ENCODE peak calls at places on chromosomes 12 and 14, in ten cellular contexts. One of them, this sample, is unnamed.

GRCh38 chr12:8675471-8676083 is 13.0 kb upstream of the MFAP5 start:
- ATAC-seq in effector memory CD8-positive, alpha-beta T cell: no peak
- ATAC-seq in PC-3: no peak
- ATAC-seq in mucosa of descending colon: no peak
- ATAC-seq in left cardiac atrium: no peak
- ATAC-seq in DND-41: no peak
- ATAC-seq in SK-N-SH treated with all-trans-retinoic acid at 6 μM for 48 hours: no peak
- ATAC-seq in CD8-positive, alpha-beta T cell: no peak
- ATAC-seq in natural killer cell: no peak
- ATAC-seq in HepG2: no peak
- ATAC-seq in this sample: no peak

GRCh38 chr12:94873368-94874085 is 130.0 kb downstream of the NDUFA12 start:
- ATAC-seq in effector memory CD8-positive, alpha-beta T cell: peak; percentile 37
- ATAC-seq in PC-3: peak; percentile 61
- ATAC-seq in mucosa of descending colon: peak; percentile 85
- ATAC-seq in left cardiac atrium: peak; percentile 91
- ATAC-seq in DND-41: no peak
- ATAC-seq in SK-N-SH treated with all-trans-retinoic acid at 6 μM for 48 hours: peak; percentile 46
- ATAC-seq in CD8-positive, alpha-beta T cell: no peak
- ATAC-seq in natural killer cell: peak; percentile 43
- ATAC-seq in HepG2: peak; percentile 83
- ATAC-seq in this sample: peak; percentile 52

GRCh38 chr14:38329236-38329635 is 73.3 kb upstream of the CLEC14A start:
- ATAC-seq in effector memory CD8-positive, alpha-beta T cell: no peak
- ATAC-seq in PC-3: no peak
- ATAC-seq in mucosa of descending colon: no peak
- ATAC-seq in left cardiac atrium: no peak
- ATAC-seq in DND-41: no peak
- ATAC-seq in SK-N-SH treated with all-trans-retinoic acid at 6 μM for 48 hours: no peak
- ATAC-seq in CD8-positive, alpha-beta T cell: no peak
- ATAC-seq in natural killer cell: no peak
- ATAC-seq in HepG2: no peak
- ATAC-seq in this sample: no peak

GRCh38 chr14:102872020-102872419 is 50.4 kb upstream of the AMN start:
- ATAC-seq in effector memory CD8-positive, alpha-beta T cell: peak; percentile 96
- ATAC-seq in PC-3: no peak
- ATAC-seq in mucosa of descending colon: no peak
- ATAC-seq in left cardiac atrium: no peak
- ATAC-seq in DND-41: no peak
- ATAC-seq in SK-N-SH treated with all-trans-retinoic acid at 6 μM for 48 hours: no peak
- ATAC-seq in CD8-positive, alpha-beta T cell: peak; percentile 74
- ATAC-seq in natural killer cell: peak; percentile 53
- ATAC-seq in HepG2: no peak
- ATAC-seq in this sample: no peak

GRCh38 chr14:105067969-105068301 is 2.7 kb upstream of the GPR132 start:
- ATAC-seq in effector memory CD8-positive, alpha-beta T cell: no peak
- ATAC-seq in PC-3: no peak
- ATAC-seq in mucosa of descending colon: no peak
- ATAC-seq in left cardiac atrium: no peak
- ATAC-seq in DND-41: no peak
- ATAC-seq in SK-N-SH treated with all-trans-retinoic acid at 6 μM for 48 hours: no peak
- ATAC-seq in CD8-positive, alpha-beta T cell: no peak
- ATAC-seq in natural killer cell: no peak
- ATAC-seq in HepG2: no peak
- ATAC-seq in this sample: no peak

GRCh38 chr12:118060301-118061010 is 523 bp downstream of the WSB2 start:
- ATAC-seq in effector memory CD8-positive, alpha-beta T cell: peak; percentile 28
- ATAC-seq in PC-3: peak; percentile 16
- ATAC-seq in mucosa of descending colon: peak; percentile 43
- ATAC-seq in left cardiac atrium: peak; percentile 27
- ATAC-seq in DND-41: peak; percentile 10
- ATAC-seq in SK-N-SH treated with all-trans-retinoic acid at 6 μM for 48 hours: peak; percentile 8
- ATAC-seq in CD8-positive, alpha-beta T cell: peak; percentile 21
- ATAC-seq in natural killer cell: peak; percentile 58
- ATAC-seq in HepG2: peak; percentile 10
- ATAC-seq in this sample: peak; percentile 19

GRCh38 chr14:76710093-76711010 is 50.9 kb upstream of the VASH1 start:
- ATAC-seq in effector memory CD8-positive, alpha-beta T cell: peak; percentile 35
- ATAC-seq in PC-3: peak; percentile 69
- ATAC-seq in mucosa of descending colon: peak; percentile 55
- ATAC-seq in left cardiac atrium: peak; percentile 70
- ATAC-seq in DND-41: peak; percentile 31
- ATAC-seq in SK-N-SH treated with all-trans-retinoic acid at 6 μM for 48 hours: peak; percentile 90
- ATAC-seq in CD8-positive, alpha-beta T cell: no peak
- ATAC-seq in natural killer cell: no peak
- ATAC-seq in HepG2: peak; percentile 26
- ATAC-seq in this sample: peak; percentile 46

GRCh38 chr12:41566703-41567102 is 378.6 kb downstream of the PDZRN4 start:
- ATAC-seq in effector memory CD8-positive, alpha-beta T cell: no peak
- ATAC-seq in PC-3: no peak
- ATAC-seq in mucosa of descending colon: no peak
- ATAC-seq in left cardiac atrium: no peak
- ATAC-seq in DND-41: no peak
- ATAC-seq in SK-N-SH treated with all-trans-retinoic acid at 6 μM for 48 hours: peak; percentile 44
- ATAC-seq in CD8-positive, alpha-beta T cell: no peak
- ATAC-seq in natural killer cell: no peak
- ATAC-seq in HepG2: no peak
- ATAC-seq in this sample: no peak

GRCh38 chr12:97924122-97924521 is 461.5 kb downstream of the RMST start:
- ATAC-seq in effector memory CD8-positive, alpha-beta T cell: no peak
- ATAC-seq in PC-3: no peak
- ATAC-seq in mucosa of descending colon: no peak
- ATAC-seq in left cardiac atrium: no peak
- ATAC-seq in DND-41: no peak
- ATAC-seq in SK-N-SH treated with all-trans-retinoic acid at 6 μM for 48 hours: no peak
- ATAC-seq in CD8-positive, alpha-beta T cell: no peak
- ATAC-seq in natural killer cell: no peak
- ATAC-seq in HepG2: no peak
- ATAC-seq in this sample: no peak

GRCh38 chr12:121628037-121628436 is 1.7 kb downstream of the ORAI1 start:
- ATAC-seq in effector memory CD8-positive, alpha-beta T cell: no peak
- ATAC-seq in PC-3: no peak
- ATAC-seq in mucosa of descending colon: no peak
- ATAC-seq in left cardiac atrium: no peak
- ATAC-seq in DND-41: no peak
- ATAC-seq in SK-N-SH treated with all-trans-retinoic acid at 6 μM for 48 hours: no peak
- ATAC-seq in CD8-positive, alpha-beta T cell: no peak
- ATAC-seq in natural killer cell: no peak
- ATAC-seq in HepG2: no peak
- ATAC-seq in this sample: no peak

GRCh38 chr12:39402922-39403321 is 40.0 kb downstream of the KIF21A start:
- ATAC-seq in effector memory CD8-positive, alpha-beta T cell: no peak
- ATAC-seq in PC-3: no peak
- ATAC-seq in mucosa of descending colon: no peak
- ATAC-seq in left cardiac atrium: peak; percentile 77
- ATAC-seq in DND-41: no peak
- ATAC-seq in SK-N-SH treated with all-trans-retinoic acid at 6 μM for 48 hours: no peak
- ATAC-seq in CD8-positive, alpha-beta T cell: no peak
- ATAC-seq in natural killer cell: no peak
- ATAC-seq in HepG2: no peak
- ATAC-seq in this sample: no peak

GRCh38 chr14:75615200-75615599 is 36.8 kb downstream of the FLVCR2 start:
- ATAC-seq in effector memory CD8-positive, alpha-beta T cell: no peak
- ATAC-seq in PC-3: no peak
- ATAC-seq in mucosa of descending colon: peak; percentile 83
- ATAC-seq in left cardiac atrium: peak; percentile 83
- ATAC-seq in DND-41: no peak
- ATAC-seq in SK-N-SH treated with all-trans-retinoic acid at 6 μM for 48 hours: no peak
- ATAC-seq in CD8-positive, alpha-beta T cell: no peak
- ATAC-seq in natural killer cell: peak; percentile 66
- ATAC-seq in HepG2: no peak
- ATAC-seq in this sample: peak; percentile 62

GRCh38 chr12:18145924-18146323 is 55.9 kb upstream of the RERGL start:
- ATAC-seq in effector memory CD8-positive, alpha-beta T cell: no peak
- ATAC-seq in PC-3: no peak
- ATAC-seq in mucosa of descending colon: no peak
- ATAC-seq in left cardiac atrium: no peak
- ATAC-seq in DND-41: no peak
- ATAC-seq in SK-N-SH treated with all-trans-retinoic acid at 6 μM for 48 hours: no peak
- ATAC-seq in CD8-positive, alpha-beta T cell: no peak
- ATAC-seq in natural killer cell: no peak
- ATAC-seq in HepG2: no peak
- ATAC-seq in this sample: no peak

GRCh38 chr12:62724947-62725447 is 210.0 kb downstream of the PPM1H start:
- ATAC-seq in effector memory CD8-positive, alpha-beta T cell: no peak
- ATAC-seq in PC-3: peak; percentile 92
- ATAC-seq in mucosa of descending colon: peak; percentile 97
- ATAC-seq in left cardiac atrium: peak; percentile 97
- ATAC-seq in DND-41: no peak
- ATAC-seq in SK-N-SH treated with all-trans-retinoic acid at 6 μM for 48 hours: peak; percentile 90
- ATAC-seq in CD8-positive, alpha-beta T cell: no peak
- ATAC-seq in natural killer cell: no peak
- ATAC-seq in HepG2: no peak
- ATAC-seq in this sample: peak; percentile 100

GRCh38 chr12:93668919-93669418 is 8.2 kb upstream of the CRADD start:
- ATAC-seq in effector memory CD8-positive, alpha-beta T cell: no peak
- ATAC-seq in PC-3: peak; percentile 33
- ATAC-seq in mucosa of descending colon: no peak
- ATAC-seq in left cardiac atrium: no peak
- ATAC-seq in DND-41: no peak
- ATAC-seq in SK-N-SH treated with all-trans-retinoic acid at 6 μM for 48 hours: no peak
- ATAC-seq in CD8-positive, alpha-beta T cell: no peak
- ATAC-seq in natural killer cell: no peak
- ATAC-seq in HepG2: peak; percentile 87
- ATAC-seq in this sample: no peak

GRCh38 chr14:100782516-100783320 is 43.2 kb upstream of the MEG3 start:
- ATAC-seq in effector memory CD8-positive, alpha-beta T cell: no peak
- ATAC-seq in PC-3: no peak
- ATAC-seq in mucosa of descending colon: no peak
- ATAC-seq in left cardiac atrium: no peak
- ATAC-seq in DND-41: no peak
- ATAC-seq in SK-N-SH treated with all-trans-retinoic acid at 6 μM for 48 hours: peak; percentile 64
- ATAC-seq in CD8-positive, alpha-beta T cell: no peak
- ATAC-seq in natural killer cell: no peak
- ATAC-seq in HepG2: peak; percentile 79
- ATAC-seq in this sample: no peak

GRCh38 chr14:98953544-98954346 is 318.3 kb downstream of the BCL11B start:
- ATAC-seq in effector memory CD8-positive, alpha-beta T cell: no peak
- ATAC-seq in PC-3: no peak
- ATAC-seq in mucosa of descending colon: peak; percentile 32
- ATAC-seq in left cardiac atrium: peak; percentile 31
- ATAC-seq in DND-41: no peak
- ATAC-seq in SK-N-SH treated with all-trans-retinoic acid at 6 μM for 48 hours: no peak
- ATAC-seq in CD8-positive, alpha-beta T cell: no peak
- ATAC-seq in natural killer cell: no peak
- ATAC-seq in HepG2: peak; percentile 31
- ATAC-seq in this sample: peak; percentile 66